ENCODE peak calls at places on chromosome 19, in eight cellular contexts. One of them, this sample, is unnamed.

GRCh38 chr19:3284759-3285646 is 60.5 kb downstream of the CELF5 start:
- DNase-seq in HFF-Myc: no peak
- DNase-seq in ascending aorta: no peak
- DNase-seq in IMR-90: peak; percentile 37
- DNase-seq in endothelial cell: peak; percentile 48
- DNase-seq in heart left ventricle: no peak
- DNase-seq in CD8-positive, alpha-beta T cell: peak; percentile 49
- DNase-seq in activated CD8-positive, alpha-beta T cell treated with anti-CD3 and anti-CD28 coated beads for 36 hours: peak; percentile 96
- DNase-seq in this sample: peak; percentile 86

GRCh38 chr19:53868091-53868891 is 608 bp downstream of the MYADM start:
- DNase-seq in HFF-Myc: no peak
- DNase-seq in ascending aorta: no peak
- DNase-seq in IMR-90: peak; percentile 42
- DNase-seq in endothelial cell: peak; percentile 57
- DNase-seq in heart left ventricle: peak; percentile 52
- DNase-seq in CD8-positive, alpha-beta T cell: peak; percentile 39
- DNase-seq in activated CD8-positive, alpha-beta T cell treated with anti-CD3 and anti-CD28 coated beads for 36 hours: peak; percentile 54
- DNase-seq in this sample: peak; percentile 40

GRCh38 chr19:31070676-31071075 is 278.6 kb downstream of the TSHZ3 start:
- DNase-seq in HFF-Myc: no peak
- DNase-seq in ascending aorta: no peak
- DNase-seq in IMR-90: no peak
- DNase-seq in endothelial cell: no peak
- DNase-seq in heart left ventricle: no peak
- DNase-seq in CD8-positive, alpha-beta T cell: no peak
- DNase-seq in activated CD8-positive, alpha-beta T cell treated with anti-CD3 and anti-CD28 coated beads for 36 hours: no peak
- DNase-seq in this sample: no peak

GRCh38 chr19:17706750-17707181 is 12.5 kb upstream of the MAP1S start:
- DNase-seq in HFF-Myc: peak; percentile 27
- DNase-seq in ascending aorta: no peak
- DNase-seq in IMR-90: peak; percentile 39
- DNase-seq in endothelial cell: no peak
- DNase-seq in heart left ventricle: no peak
- DNase-seq in CD8-positive, alpha-beta T cell: no peak
- DNase-seq in activated CD8-positive, alpha-beta T cell treated with anti-CD3 and anti-CD28 coated beads for 36 hours: no peak
- DNase-seq in this sample: peak; percentile 83

GRCh38 chr19:31641591-31641990 is 292.4 kb upstream of the TSHZ3 start:
- DNase-seq in HFF-Myc: no peak
- DNase-seq in ascending aorta: no peak
- DNase-seq in IMR-90: no peak
- DNase-seq in endothelial cell: no peak
- DNase-seq in heart left ventricle: no peak
- DNase-seq in CD8-positive, alpha-beta T cell: no peak
- DNase-seq in activated CD8-positive, alpha-beta T cell treated with anti-CD3 and anti-CD28 coated beads for 36 hours: no peak
- DNase-seq in this sample: no peak

GRCh38 chr19:6062274-6062673 is 48.0 kb downstream of the RFX2 start:
- DNase-seq in HFF-Myc: no peak
- DNase-seq in ascending aorta: peak; percentile 40
- DNase-seq in IMR-90: no peak
- DNase-seq in endothelial cell: no peak
- DNase-seq in heart left ventricle: peak; percentile 69
- DNase-seq in CD8-positive, alpha-beta T cell: peak; percentile 39
- DNase-seq in activated CD8-positive, alpha-beta T cell treated with anti-CD3 and anti-CD28 coated beads for 36 hours: peak; percentile 81
- DNase-seq in this sample: no peak

GRCh38 chr19:58182577-58182988 is 278 bp upstream of the ZNF274 start:
- DNase-seq in HFF-Myc: no peak
- DNase-seq in ascending aorta: no peak
- DNase-seq in IMR-90: no peak
- DNase-seq in endothelial cell: no peak
- DNase-seq in heart left ventricle: peak; percentile 93
- DNase-seq in CD8-positive, alpha-beta T cell: peak; percentile 80
- DNase-seq in activated CD8-positive, alpha-beta T cell treated with anti-CD3 and anti-CD28 coated beads for 36 hours: peak; percentile 95
- DNase-seq in this sample: no peak

GRCh38 chr19:19513671-19514070 is 1.7 kb downstream of the TSSK6 start:
- DNase-seq in HFF-Myc: no peak
- DNase-seq in ascending aorta: no peak
- DNase-seq in IMR-90: no peak
- DNase-seq in endothelial cell: no peak
- DNase-seq in heart left ventricle: no peak
- DNase-seq in CD8-positive, alpha-beta T cell: no peak
- DNase-seq in activated CD8-positive, alpha-beta T cell treated with anti-CD3 and anti-CD28 coated beads for 36 hours: no peak
- DNase-seq in this sample: no peak

GRCh38 chr19:33712268-33712667 is 84.4 kb upstream of the KCTD15 start:
- DNase-seq in HFF-Myc: no peak
- DNase-seq in ascending aorta: no peak
- DNase-seq in IMR-90: no peak
- DNase-seq in endothelial cell: no peak
- DNase-seq in heart left ventricle: no peak
- DNase-seq in CD8-positive, alpha-beta T cell: no peak
- DNase-seq in activated CD8-positive, alpha-beta T cell treated with anti-CD3 and anti-CD28 coated beads for 36 hours: no peak
- DNase-seq in this sample: no peak

GRCh38 chr19:16027528-16027927 is 48.8 kb upstream of the TPM4 start:
- DNase-seq in HFF-Myc: no peak
- DNase-seq in ascending aorta: no peak
- DNase-seq in IMR-90: no peak
- DNase-seq in endothelial cell: no peak
- DNase-seq in heart left ventricle: no peak
- DNase-seq in CD8-positive, alpha-beta T cell: no peak
- DNase-seq in activated CD8-positive, alpha-beta T cell treated with anti-CD3 and anti-CD28 coated beads for 36 hours: peak; percentile 47
- DNase-seq in this sample: no peak

GRCh38 chr19:46813570-46814358 is 25.4 kb upstream of the SLC1A5 start:
- DNase-seq in HFF-Myc: no peak
- DNase-seq in ascending aorta: no peak
- DNase-seq in IMR-90: peak; percentile 46
- DNase-seq in endothelial cell: no peak
- DNase-seq in heart left ventricle: peak; percentile 66
- DNase-seq in CD8-positive, alpha-beta T cell: no peak
- DNase-seq in activated CD8-positive, alpha-beta T cell treated with anti-CD3 and anti-CD28 coated beads for 36 hours: no peak
- DNase-seq in this sample: no peak

GRCh38 chr19:18401580-18402112 is 4.2 kb upstream of the LRRC25 start:
- DNase-seq in HFF-Myc: no peak
- DNase-seq in ascending aorta: no peak
- DNase-seq in IMR-90: peak; percentile 69
- DNase-seq in endothelial cell: peak; percentile 53
- DNase-seq in heart left ventricle: peak; percentile 65
- DNase-seq in CD8-positive, alpha-beta T cell: no peak
- DNase-seq in activated CD8-positive, alpha-beta T cell treated with anti-CD3 and anti-CD28 coated beads for 36 hours: peak; percentile 21
- DNase-seq in this sample: no peak

GRCh38 chr19:2053601-2054389 is 2.8 kb upstream of the MKNK2 start:
- DNase-seq in HFF-Myc: no peak
- DNase-seq in ascending aorta: no peak
- DNase-seq in IMR-90: peak; percentile 23
- DNase-seq in endothelial cell: no peak
- DNase-seq in heart left ventricle: peak; percentile 79
- DNase-seq in CD8-positive, alpha-beta T cell: no peak
- DNase-seq in activated CD8-positive, alpha-beta T cell treated with anti-CD3 and anti-CD28 coated beads for 36 hours: no peak
- DNase-seq in this sample: no peak

GRCh38 chr19:48491793-48492123 is 19.9 kb downstream of the LMTK3 start:
- DNase-seq in HFF-Myc: no peak
- DNase-seq in ascending aorta: no peak
- DNase-seq in IMR-90: no peak
- DNase-seq in endothelial cell: no peak
- DNase-seq in heart left ventricle: no peak
- DNase-seq in CD8-positive, alpha-beta T cell: no peak
- DNase-seq in activated CD8-positive, alpha-beta T cell treated with anti-CD3 and anti-CD28 coated beads for 36 hours: no peak
- DNase-seq in this sample: no peak

GRCh38 chr19:46904114-46905060 is 43.6 kb downstream of the ARHGAP35 start:
- DNase-seq in HFF-Myc: peak; percentile 58
- DNase-seq in ascending aorta: no peak
- DNase-seq in IMR-90: peak; percentile 71
- DNase-seq in endothelial cell: no peak
- DNase-seq in heart left ventricle: no peak
- DNase-seq in CD8-positive, alpha-beta T cell: no peak
- DNase-seq in activated CD8-positive, alpha-beta T cell treated with anti-CD3 and anti-CD28 coated beads for 36 hours: no peak
- DNase-seq in this sample: no peak

GRCh38 chr19:46288896-46289588 is 7.8 kb upstream of the HIF3A start:
- DNase-seq in HFF-Myc: peak; percentile 88
- DNase-seq in ascending aorta: no peak
- DNase-seq in IMR-90: peak; percentile 82
- DNase-seq in endothelial cell: no peak
- DNase-seq in heart left ventricle: peak; percentile 46
- DNase-seq in CD8-positive, alpha-beta T cell: no peak
- DNase-seq in activated CD8-positive, alpha-beta T cell treated with anti-CD3 and anti-CD28 coated beads for 36 hours: no peak
- DNase-seq in this sample: no peak

GRCh38 chr19:28633223-28634030 is 579.5 kb downstream of the UQCRFS1 start:
- DNase-seq in HFF-Myc: peak; percentile 22
- DNase-seq in ascending aorta: no peak
- DNase-seq in IMR-90: peak; percentile 1
- DNase-seq in endothelial cell: peak; percentile 80
- DNase-seq in heart left ventricle: no peak
- DNase-seq in CD8-positive, alpha-beta T cell: peak; percentile 36
- DNase-seq in activated CD8-positive, alpha-beta T cell treated with anti-CD3 and anti-CD28 coated beads for 36 hours: peak; percentile 70
- DNase-seq in this sample: peak; percentile 75

DNA sequence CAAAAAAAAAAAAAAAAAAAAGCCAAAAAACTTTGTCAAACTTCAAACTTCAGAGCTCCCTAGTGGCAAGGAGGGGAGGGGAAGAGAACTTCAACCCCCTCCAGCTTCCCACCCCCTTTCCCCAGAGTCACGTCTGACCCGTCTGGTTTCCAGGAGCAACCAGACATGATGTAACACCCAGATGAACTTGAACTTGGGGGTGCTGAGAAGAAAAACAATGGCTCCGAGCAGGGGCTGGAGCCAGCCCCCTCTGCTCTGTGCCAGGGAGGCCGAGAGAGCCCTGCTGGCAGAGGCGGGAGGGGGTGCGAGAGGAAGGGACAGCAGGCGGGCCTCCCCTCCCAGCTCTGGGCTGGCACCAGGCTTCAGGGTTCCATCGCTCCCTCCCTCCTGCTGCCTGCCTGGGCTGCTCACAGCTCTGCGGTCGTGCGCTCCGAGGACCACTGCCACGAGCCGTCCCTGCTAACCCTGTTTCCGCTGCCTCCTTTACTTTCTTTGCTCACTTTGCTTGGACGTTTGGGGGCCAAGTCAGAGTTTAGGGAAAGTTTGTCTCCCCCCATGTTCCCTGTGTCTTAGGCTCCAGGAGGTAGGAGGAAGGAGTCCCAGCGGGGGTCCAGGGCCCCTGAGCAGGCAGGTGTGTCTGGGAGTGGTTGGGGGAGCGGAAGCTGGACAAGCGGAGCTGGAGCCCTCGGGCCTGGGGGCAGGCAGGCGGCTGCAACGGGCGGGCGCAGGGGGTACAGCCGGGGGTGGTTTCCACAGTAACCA is 11.1 kb downstream of the LYL1 start:
- DNase-seq in HFF-Myc: no peak
- DNase-seq in ascending aorta: peak; percentile 66
- DNase-seq in IMR-90: peak; percentile 75
- DNase-seq in endothelial cell: no peak
- DNase-seq in heart left ventricle: peak; percentile 74
- DNase-seq in CD8-positive, alpha-beta T cell: no peak
- DNase-seq in activated CD8-positive, alpha-beta T cell treated with anti-CD3 and anti-CD28 coated beads for 36 hours: no peak
- DNase-seq in this sample: peak; percentile 58
- TF ChIP-seq CTCF in HFF-Myc: no peak
- TF ChIP-seq CTCF in ascending aorta: no peak
- TF ChIP-seq CTCF in IMR-90: peak; percentile 23
- TF ChIP-seq CTCF in endothelial cell: no peak
- TF ChIP-seq CTCF in heart left ventricle: peak; percentile 25
- TF ChIP-seq CTCF in CD8-positive, alpha-beta T cell: no peak
- TF ChIP-seq CTCF in activated CD8-positive, alpha-beta T cell treated with anti-CD3 and anti-CD28 coated beads for 36 hours: no peak
- TF ChIP-seq CTCF in this sample: no peak

DNA sequence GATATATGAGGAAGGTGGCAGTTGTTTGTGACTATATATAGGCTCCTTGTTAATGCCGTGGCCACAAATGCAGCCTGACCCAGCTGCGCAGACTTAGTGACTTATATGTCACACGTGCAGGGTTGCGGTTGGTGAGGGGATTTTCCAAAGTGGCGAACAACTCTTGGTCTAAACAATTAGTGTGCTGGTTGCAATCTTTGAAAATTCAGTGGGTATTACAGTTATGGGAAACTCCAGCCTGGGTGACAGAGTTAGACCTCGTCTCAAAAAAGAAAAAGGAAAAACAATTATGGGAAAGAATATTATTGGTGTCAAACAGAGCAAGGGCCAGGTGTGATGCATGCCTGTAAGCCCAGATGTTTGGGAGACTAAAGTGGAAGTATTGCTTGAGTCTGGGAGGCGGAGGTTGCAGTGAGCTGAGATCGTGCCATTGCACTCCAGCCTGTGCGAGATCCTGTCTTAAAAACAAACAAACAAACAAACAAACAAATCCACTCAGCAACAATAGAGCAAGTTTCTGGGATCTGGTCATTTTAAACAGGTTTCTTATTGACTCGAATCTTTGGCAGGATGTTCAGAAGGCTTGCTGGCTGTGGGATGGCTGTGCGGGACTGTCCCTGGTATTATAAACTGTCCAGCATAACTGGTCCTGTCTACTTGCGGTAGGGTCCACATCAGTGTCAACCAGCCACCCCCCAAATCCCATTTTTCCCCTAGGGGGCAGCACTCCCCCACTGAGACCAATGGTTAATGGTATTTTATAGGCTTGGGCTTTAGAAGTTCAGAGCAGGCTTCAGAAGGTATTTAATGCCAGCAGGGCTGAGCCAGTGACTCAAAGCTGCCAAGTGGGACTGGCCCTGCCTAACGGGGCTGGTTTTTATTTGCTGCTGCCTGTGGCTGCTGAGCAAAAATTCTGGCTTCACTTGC is 15.4 kb downstream of the RELB start:
- DNase-seq in HFF-Myc: peak; percentile 56
- DNase-seq in ascending aorta: peak; percentile 19
- DNase-seq in IMR-90: peak; percentile 63
- DNase-seq in endothelial cell: peak; percentile 80
- DNase-seq in heart left ventricle: peak; percentile 41
- DNase-seq in CD8-positive, alpha-beta T cell: peak; percentile 71
- DNase-seq in activated CD8-positive, alpha-beta T cell treated with anti-CD3 and anti-CD28 coated beads for 36 hours: peak; percentile 87
- DNase-seq in this sample: peak; percentile 80
- TF ChIP-seq CTCF in HFF-Myc: peak; percentile 82
- TF ChIP-seq CTCF in ascending aorta: peak; percentile 57
- TF ChIP-seq CTCF in IMR-90: peak; percentile 63
- TF ChIP-seq CTCF in endothelial cell: peak; percentile 71
- TF ChIP-seq CTCF in heart left ventricle: peak; percentile 60
- TF ChIP-seq CTCF in CD8-positive, alpha-beta T cell: peak; percentile 68
- TF ChIP-seq CTCF in activated CD8-positive, alpha-beta T cell treated with anti-CD3 and anti-CD28 coated beads for 36 hours: peak; percentile 61
- TF ChIP-seq CTCF in this sample: peak; percentile 75

GRCh38 chr19:11346104-11346940 is at the start of the genes CCDC159 and TMEM205:
- DNase-seq in HFF-Myc: peak; percentile 98
- DNase-seq in ascending aorta: peak; percentile 98
- DNase-seq in IMR-90: peak; percentile 99
- DNase-seq in endothelial cell: peak; percentile 96
- DNase-seq in heart left ventricle: peak; percentile 99
- DNase-seq in CD8-positive, alpha-beta T cell: peak; percentile 99
- DNase-seq in activated CD8-positive, alpha-beta T cell treated with anti-CD3 and anti-CD28 coated beads for 36 hours: peak; percentile 100
- DNase-seq in this sample: peak; percentile 95
- TF ChIP-seq CTCF in HFF-Myc: no peak
- TF ChIP-seq CTCF in ascending aorta: no peak
- TF ChIP-seq CTCF in IMR-90: peak; percentile 22
- TF ChIP-seq CTCF in endothelial cell: no peak
- TF ChIP-seq CTCF in heart left ventricle: peak; percentile 37
- TF ChIP-seq CTCF in CD8-positive, alpha-beta T cell: no peak
- TF ChIP-seq CTCF in activated CD8-positive, alpha-beta T cell treated with anti-CD3 and anti-CD28 coated beads for 36 hours: no peak
- TF ChIP-seq CTCF in this sample: no peak

DNA sequence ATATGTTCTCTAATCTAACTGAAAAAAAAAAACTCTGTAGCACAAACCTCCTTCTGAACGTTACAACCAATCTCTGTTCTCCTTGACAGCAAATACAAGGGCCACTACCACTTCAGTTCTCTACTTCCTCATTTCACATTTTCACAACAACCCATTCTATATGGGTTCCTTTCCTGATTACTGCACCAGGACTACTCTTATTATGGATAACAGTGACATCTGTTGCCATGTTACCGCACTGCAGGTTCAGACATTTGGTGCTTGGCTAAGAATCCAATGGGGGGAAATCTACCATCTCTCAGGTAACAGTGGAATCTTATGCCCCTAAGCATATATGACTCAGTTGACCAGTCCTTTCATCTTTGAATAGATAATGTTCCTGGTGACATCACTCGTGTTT is 11.6 kb upstream of the FPR3 start:
- DNase-seq in HFF-Myc: no peak
- DNase-seq in ascending aorta: no peak
- DNase-seq in IMR-90: no peak
- DNase-seq in endothelial cell: peak; percentile 15
- DNase-seq in heart left ventricle: no peak
- DNase-seq in CD8-positive, alpha-beta T cell: no peak
- DNase-seq in activated CD8-positive, alpha-beta T cell treated with anti-CD3 and anti-CD28 coated beads for 36 hours: peak; percentile 38
- DNase-seq in this sample: no peak
- TF ChIP-seq CTCF in HFF-Myc: no peak
- TF ChIP-seq CTCF in ascending aorta: no peak
- TF ChIP-seq CTCF in IMR-90: peak; percentile 25
- TF ChIP-seq CTCF in endothelial cell: no peak
- TF ChIP-seq CTCF in heart left ventricle: peak; percentile 28
- TF ChIP-seq CTCF in CD8-positive, alpha-beta T cell: no peak
- TF ChIP-seq CTCF in activated CD8-positive, alpha-beta T cell treated with anti-CD3 and anti-CD28 coated beads for 36 hours: peak; percentile 29
- TF ChIP-seq CTCF in this sample: no peak

This sample was measured in glutamatergic neuron.